ENCODE peak calls at places on chromosome 20, in nine cellular contexts. H, L, A, D, B, E, I, C and P are unnamed samples.

GRCh38 chr20:2619961-2620595 is 32.4 kb upstream of the NOP56 start:
- DNase-seq in H (no peak), L (no peak), A (no peak), D (peak), B (no peak), E (no peak), I (peak), C (no peak), P (peak)

GRCh38 chr20:6668546-6668945 is 98.9 kb upstream of the BMP2 start:
- DNase-seq in H (no peak), L (no peak), A (no peak), D (no peak), B (no peak), E (no peak), I (no peak), C (no peak), P (no peak)

GRCh38 chr20:41991412-41991811 is 373.2 kb upstream of the CHD6 start:
- DNase-seq in H (no peak), L (no peak), A (no peak), D (no peak), B (no peak), E (no peak), I (no peak), C (no peak), P (no peak)

GRCh38 chr20:25468126-25469075 is 60.9 kb downstream of the GINS1 start:
- DNase-seq in H (no peak), L (no peak), A (peak), D (no peak), B (peak), E (no peak), I (no peak), C (no peak), P (no peak)

GRCh38 chr20:14193885-14194284 is 143.5 kb downstream of the FLRT3 start:
- DNase-seq in H (no peak), L (no peak), A (no peak), D (no peak), B (no peak), E (no peak), I (peak), C (no peak), P (no peak)

GRCh38 chr20:15706719-15707118 is 866.5 kb downstream of the KIF16B start:
- DNase-seq in H (no peak), L (no peak), A (no peak), D (no peak), B (no peak), E (no peak), I (no peak), C (no peak), P (no peak)

GRCh38 chr20:4667371-4667773 is 54.3 kb upstream of the PRND start:
- DNase-seq in H (no peak), L (no peak), A (no peak), D (no peak), B (no peak), E (no peak), I (no peak), C (no peak), P (no peak)

GRCh38 chr20:31675828-31676533 is 38.3 kb downstream of the COX4I2 start:
- DNase-seq in H (peak), L (no peak), A (no peak), D (no peak), B (no peak), E (peak), I (peak), C (no peak), P (peak)

GRCh38 chr20:59222982-59223610 is 59.5 kb downstream of the ZNF831 start:
- DNase-seq in H (peak), L (peak), A (no peak), D (no peak), B (no peak), E (no peak), I (peak), C (no peak), P (no peak)

GRCh38 chr20:24948939-24949679 is at the start of gene CST7:
- DNase-seq in H (no peak), L (peak), A (peak), D (no peak), B (peak), E (peak), I (no peak), C (no peak), P (no peak)

GRCh38 chr20:63531686-63532448 is 5.3 kb downstream of the PTK6 start:
- DNase-seq in H (no peak), L (peak), A (no peak), D (no peak), B (no peak), E (no peak), I (no peak), C (no peak), P (no peak)

GRCh38 chr20:10219452-10219791 is 792 bp downstream of the SNAP25 start:
- DNase-seq in H (peak), L (peak), A (peak), D (no peak), B (peak), E (peak), I (peak), C (no peak), P (peak)

GRCh38 chr20:17226410-17227198 is at the start of gene PCSK2:
- DNase-seq in H (peak), L (peak), A (peak), D (no peak), B (peak), E (no peak), I (peak), C (no peak), P (peak)

GRCh38 chr20:23879811-23880374 is 345 bp upstream of the CST5 start:
- DNase-seq in H (no peak), L (no peak), A (no peak), D (no peak), B (no peak), E (no peak), I (no peak), C (no peak), P (no peak)

GRCh38 chr20:34079818-34080217 is 32.2 kb downstream of the EIF2S2 start:
- DNase-seq in H (no peak), L (no peak), A (no peak), D (no peak), B (no peak), E (no peak), I (no peak), C (no peak), P (no peak)

GRCh38 chr20:40710608-40711007 is 21.6 kb upstream of the MAFB start:
- DNase-seq in H (peak), L (no peak), A (no peak), D (no peak), B (no peak), E (no peak), I (no peak), C (no peak), P (no peak)

GRCh38 chr20:19692685-19693119 is 65.4 kb upstream of the RIN2 start:
- DNase-seq in H (peak), L (peak), A (peak), D (peak), B (peak), E (peak), I (peak), C (no peak), P (peak)

GRCh38 chr20:56626367-56627121 is 2.6 kb upstream of the TFAP2C start:
- DNase-seq in H (no peak), L (peak), A (no peak), D (peak), B (peak), E (no peak), I (peak), C (no peak), P (no peak)

DNA sequence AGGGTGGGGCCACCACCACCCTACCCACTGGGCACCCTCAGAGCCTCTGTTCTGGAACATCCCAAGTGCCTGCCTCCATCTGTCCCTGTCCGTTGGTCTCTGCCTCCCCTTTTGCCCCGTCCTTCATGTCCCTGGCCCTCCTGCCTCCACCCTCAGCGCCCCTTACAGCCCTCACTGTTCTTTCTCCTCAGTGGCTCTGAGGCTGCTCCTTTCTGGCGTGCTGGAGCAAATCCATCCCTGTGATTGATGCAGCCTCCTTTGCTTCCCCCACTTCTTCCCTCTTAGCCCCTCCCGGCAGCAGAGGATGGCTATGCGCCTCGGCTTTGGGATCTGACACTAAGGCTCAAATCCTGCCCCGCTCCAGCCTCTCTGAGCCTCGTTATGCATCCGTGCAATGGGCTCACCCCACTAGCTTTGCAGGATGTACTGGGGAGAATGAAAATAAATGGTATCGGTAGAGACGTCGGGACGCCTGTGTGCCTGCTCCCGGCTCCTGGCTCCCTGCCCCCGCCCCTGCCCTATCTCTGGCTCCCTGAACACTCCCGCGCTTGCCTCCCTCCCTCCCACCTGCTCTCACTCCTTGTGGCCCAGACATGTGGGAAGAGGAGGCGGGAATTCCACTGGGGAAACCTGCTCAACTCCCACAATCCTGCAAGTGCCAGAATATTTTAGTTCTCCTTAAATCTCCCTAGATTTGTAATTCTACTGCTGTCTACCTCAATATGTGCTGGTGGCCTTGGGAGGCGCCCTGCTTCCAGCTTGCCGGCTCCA is 13.1 kb downstream of the VSTM2L start:
- DNase-seq in H (no peak), L (no peak), A (no peak), D (no peak), B (no peak), E (no peak), I (no peak), C (no peak), P (no peak)
- TF ChIP-seq CTCF in H (no peak), L (no peak), A (no peak), D (peak), B (no peak), E (no peak), I (no peak), C (no peak), P (peak)

DNA sequence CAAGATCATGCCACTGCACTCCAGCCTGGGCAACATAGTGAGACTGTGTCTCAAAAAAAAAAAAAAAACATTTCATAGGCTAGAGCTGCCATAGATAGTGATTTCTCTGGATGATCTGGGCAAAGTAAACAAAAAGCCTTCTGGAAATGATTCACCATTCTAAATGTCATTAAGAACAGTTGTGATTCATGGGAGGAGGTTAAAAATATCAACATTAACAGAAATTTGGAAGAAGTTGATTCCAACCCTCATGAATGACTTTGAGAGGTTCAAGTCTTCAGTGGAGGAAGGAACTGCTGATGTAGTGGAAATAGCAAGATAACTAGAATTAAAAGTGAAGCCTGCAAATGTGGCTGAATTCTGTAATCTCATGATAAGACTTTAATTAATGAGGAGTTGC is 26.8 kb upstream of the MMP24 start:
- DNase-seq in H (no peak), L (no peak), A (no peak), D (no peak), B (no peak), E (no peak), I (no peak), C (no peak), P (peak)
- H3K4me3 ChIP-seq in H (no peak), L (no peak), A (no peak), D (no peak), B (no peak), E (no peak), I (no peak), C (no peak), P (no peak)

DNA sequence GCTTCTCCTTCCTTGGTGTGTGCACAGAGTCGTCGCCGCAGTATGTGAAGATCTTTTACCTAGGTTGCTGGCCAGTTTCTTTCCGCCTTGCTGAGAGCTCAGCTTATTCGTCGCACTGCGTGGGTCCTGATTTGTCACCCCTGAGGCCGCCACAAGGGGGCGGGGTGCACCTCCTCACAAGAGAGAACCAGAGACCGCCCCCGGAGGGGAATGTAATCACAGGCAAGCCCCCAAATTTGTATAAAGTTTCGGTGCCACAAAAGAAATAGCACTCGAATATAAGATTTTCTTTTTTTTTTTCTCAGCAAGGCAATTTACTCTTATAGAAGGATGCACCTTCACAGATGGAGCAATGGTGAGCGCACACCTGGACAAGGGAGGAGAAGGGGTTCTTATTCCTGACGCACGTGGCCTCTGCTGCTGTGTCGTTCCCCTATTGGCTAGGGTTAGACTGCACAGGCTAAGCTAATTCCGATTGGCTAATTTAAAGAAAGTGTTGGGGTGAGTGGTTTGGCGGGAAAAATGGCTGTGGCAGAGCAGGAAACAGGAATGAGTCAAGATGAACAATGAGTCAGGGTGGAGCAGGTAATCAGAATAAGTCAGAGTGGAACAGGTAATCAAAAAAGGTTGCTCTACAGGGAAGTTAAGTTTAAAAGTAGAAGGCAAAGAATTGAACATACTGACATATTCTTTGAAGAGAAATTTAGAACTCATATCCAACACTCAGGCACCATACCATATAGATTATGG is 19.5 kb downstream of the NCOA3 start:
- DNase-seq in H (no peak), L (no peak), A (no peak), D (no peak), B (no peak), E (no peak), I (no peak), C (no peak), P (no peak)
- TF ChIP-seq CTCF in H (peak), L (no peak), A (peak), D (peak), B (no peak), E (peak), I (peak), C (no peak), P (no peak)

GRCh38 chr20:22339946-22340345 is 244.4 kb downstream of the FOXA2 start:
- DNase-seq in H (no peak), L (no peak), A (no peak), D (no peak), B (no peak), E (no peak), I (no peak), C (no peak), P (peak)
- H3K4me3 ChIP-seq in H (no peak), L (no peak), A (no peak), D (no peak), B (no peak), E (no peak), I (no peak), C (no peak), P (no peak)

GRCh38 chr20:45972500-45973183 is 639 bp upstream of the ZNF335 start:
- DNase-seq in H (no peak), L (no peak), A (peak), D (no peak), B (peak), E (no peak), I (no peak), C (no peak), P (no peak)

GRCh38 chr20:45969712-45970634 is 2.0 kb downstream of the ZNF335 start:
- DNase-seq in H (peak), L (peak), A (peak), D (peak), B (peak), E (no peak), I (peak), C (no peak), P (peak)

GRCh38 chr20:45971425-45971674 is 653 bp downstream of the ZNF335 start:
- DNase-seq in H (no peak), L (peak), A (no peak), D (no peak), B (no peak), E (no peak), I (no peak), C (peak), P (no peak)

GRCh38 chr20:45970646-45971424 is 1.2 kb downstream of the ZNF335 start:
- DNase-seq in H (peak), L (peak), A (peak), D (no peak), B (no peak), E (peak), I (peak), C (no peak), P (peak)

GRCh38 chr20:45971675-45972499 is at the start of gene ZNF335:
- DNase-seq in H (peak), L (peak), A (peak), D (peak), B (peak), E (peak), I (peak), C (peak), P (peak)
- TF ChIP-seq CTCF in H (peak), L (peak), A (peak), D (no peak), B (peak), E (peak), I (peak), C (peak), P (peak)

GRCh38 chr20:11454966-11455799 is 462.5 kb upstream of the BTBD3 start:
- DNase-seq in H (peak), L (peak), A (no peak), D (peak), B (no peak), E (peak), I (peak), C (no peak), P (peak)
- H3K4me3 ChIP-seq in H (no peak), L (no peak), A (no peak), D (peak), B (no peak), E (no peak), I (no peak), C (no peak), P (no peak)